ENCODE peak calls at places on chromosomes 3 and 15, in four cellular contexts. B is T-helper 2 cell, K is HCEC 1CT, I is mucosa of descending colon. P is an unnamed sample.

GRCh38 chr3:66800941-66801545 is 197.1 kb upstream of the KBTBD8 start:
- DNase-seq in B (no peak), K (peak; percentile 63), I (no peak), P (peak; percentile 1)

GRCh38 chr3:156382458-156383346 is 172.2 kb downstream of the SSR3 start:
- DNase-seq in B (peak; percentile 10), K (peak; percentile 30), I (peak; percentile 50), P (peak; percentile 57)

GRCh38 chr3:81308296-81308695 is 453.1 kb downstream of the GBE1 start:
- DNase-seq in K (peak; percentile 26), I (no peak), B (no peak), P (peak; percentile 5)

GRCh38 chr3:18968120-18968519 is 180.2 kb upstream of the KCNH8 start:
- DNase-seq in K (no peak), B (no peak), I (no peak), P (no peak)

GRCh38 chr15:87672309-87672897 is 584.1 kb downstream of the NTRK3 start:
- DNase-seq in I (no peak), K (no peak), B (no peak), P (peak; percentile 24)

GRCh38 chr15:75235051-75235673 is 23.0 kb upstream of the GOLGA6C start:
- DNase-seq in B (no peak), I (no peak), K (no peak), P (no peak)

GRCh38 chr15:93382196-93382820 is 293.3 kb upstream of the RGMA start:
- DNase-seq in B (no peak), I (no peak), K (no peak), P (no peak)

GRCh38 chr3:125120370-125121122 is 64.7 kb upstream of the HEG1 start:
- DNase-seq in K (no peak), B (no peak), I (no peak), P (no peak)

GRCh38 chr3:27253831-27254230 is 115.4 kb downstream of the NEK10 start:
- DNase-seq in B (peak; percentile 48), K (peak; percentile 42), I (peak; percentile 53), P (peak; percentile 31)

GRCh38 chr3:51393096-51393495 is 2.0 kb downstream of the RBM15B start:
- DNase-seq in B (no peak), I (peak; percentile 31), K (no peak), P (no peak)

GRCh38 chr15:69551391-69552056 is 98.9 kb downstream of the RPLP1 start:
- DNase-seq in I (no peak), B (no peak), K (no peak), P (no peak)

GRCh38 chr3:197317250-197317963 is 19.0 kb upstream of the DLG1 start:
- DNase-seq in B (no peak), K (peak; percentile 65), I (no peak), P (peak; percentile 49)

GRCh38 chr3:149274220-149274619 is 52.6 kb upstream of the CP start:
- DNase-seq in B (no peak), K (no peak), I (no peak), P (no peak)